ENCODE peak calls at places on chromosomes 16 and 17, in five cellular contexts. U is fibroblast of mammary gland; L is thoracic aorta; R is heart right ventricle; X is CD8-positive, alpha-beta T cell. H is an unnamed sample.

GRCh38 chr16:35506018-35506897 is 2046.8 kb downstream of the TP53TG3F start:
- DNase-seq in U (no peak), L (no peak), R (no peak), X (no peak), H (no peak)

GRCh38 chr17:3994221-3994576 is 30.0 kb upstream of the ATP2A3 start:
- DNase-seq in U (no peak), L (no peak), R (no peak), X (no peak), H (no peak)

GRCh38 chr16:89369266-89369895 is 121.0 kb downstream of the ANKRD11 start:
- DNase-seq in U (no peak), L (no peak), R (no peak), X (no peak), H (no peak)

GRCh38 chr17:55433629-55434422 is 12.2 kb upstream of the MMD start:
- DNase-seq in U (peak), L (no peak), R (no peak), X (no peak), H (no peak)

GRCh38 chr16:11948819-11949218 is 7.0 kb upstream of the NPIPB2 start:
- DNase-seq in U (no peak), L (no peak), R (no peak), X (no peak), H (no peak)

GRCh38 chr17:73749906-73750305 is 105.7 kb upstream of the SDK2 start:
- DNase-seq in U (no peak), L (no peak), R (no peak), X (no peak), H (no peak)

GRCh38 chr17:50375858-50376538 is 3.0 kb downstream of the EME1 start:
- DNase-seq in U (no peak), L (no peak), R (no peak), X (no peak), H (no peak)

GRCh38 chr16:3722508-3722907 is 5.2 kb upstream of the TRAP1 start:
- DNase-seq in U (no peak), L (no peak), R (no peak), X (no peak), H (no peak)

GRCh38 chr16:11249233-11250061 is 6.6 kb downstream of the SOCS1 start:
- DNase-seq in U (no peak), L (no peak), R (no peak), X (no peak), H (no peak)

GRCh38 chr16:54090602-54091001 is 196.0 kb downstream of the IRX3 start:
- DNase-seq in U (no peak), L (no peak), R (no peak), X (no peak), H (no peak)

GRCh38 chr16:81703177-81704155 is 75.6 kb upstream of the PLCG2 start:
- DNase-seq in U (peak), L (no peak), R (no peak), X (no peak), H (no peak)

GRCh38 chr17:63023049-63023448 is 57.0 kb downstream of the TANC2 start:
- DNase-seq in U (no peak), L (no peak), R (no peak), X (no peak), H (no peak)
- TF ChIP-seq CTCF in U (no peak), L (no peak), R (no peak), X (no peak), H (no peak)

DNA sequence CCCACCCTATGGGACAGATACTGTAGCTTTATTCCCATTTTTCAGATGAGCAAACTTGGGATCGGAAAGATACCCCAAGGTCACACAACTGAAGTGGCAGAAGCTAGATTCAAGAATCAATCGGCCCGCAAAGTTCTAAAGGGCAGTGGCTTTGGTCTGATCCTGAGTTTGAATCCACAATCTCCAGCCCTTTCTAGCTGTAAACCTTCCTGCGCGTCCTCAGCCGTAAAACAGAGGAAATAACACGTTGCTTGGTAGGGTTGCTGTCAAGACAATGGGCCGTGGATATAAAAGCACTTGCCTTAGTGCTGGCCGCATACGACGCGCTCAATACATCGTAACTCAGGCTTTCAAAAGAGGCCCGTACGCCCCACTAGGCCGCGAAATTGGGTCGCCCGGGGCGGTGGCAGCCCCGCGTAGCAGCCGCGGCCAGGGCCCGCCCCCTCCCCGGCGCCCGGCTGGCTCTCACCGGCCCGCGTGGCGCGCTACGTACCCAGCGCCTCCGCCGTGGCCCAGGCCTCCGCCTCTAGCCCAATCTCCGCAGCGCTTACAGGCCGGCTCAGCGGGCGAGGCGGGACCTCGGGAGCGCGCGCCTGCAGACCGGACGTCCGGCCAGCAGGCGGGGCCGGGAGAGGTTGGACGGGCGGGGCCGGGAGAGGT is at the start of gene DCAKD:
- DNase-seq in U (peak), L (peak), R (peak), X (peak), H (peak)
- TF ChIP-seq CTCF in U (no peak), L (peak), R (peak), X (no peak), H (no peak)

GRCh38 chr17:5182597-5183409 is 8.9 kb downstream of the ZNF594 start:
- DNase-seq in U (no peak), L (no peak), R (no peak), X (no peak), H (no peak)
- TF ChIP-seq CTCF in U (no peak), L (no peak), R (no peak), X (no peak), H (no peak)

GRCh38 chr16:31893824-31894223 is 20.2 kb downstream of the ZNF267 start:
- DNase-seq in U (no peak), L (no peak), R (no peak), X (no peak), H (no peak)

GRCh38 chr16:31886227-31886626 is 12.6 kb downstream of the ZNF267 start:
- DNase-seq in U (no peak), L (no peak), R (no peak), X (no peak), H (no peak)

GRCh38 chr16:31888735-31889134 is 15.1 kb downstream of the ZNF267 start:
- DNase-seq in U (no peak), L (no peak), R (no peak), X (no peak), H (no peak)
- TF ChIP-seq CTCF in U (no peak), L (no peak), R (no peak), X (no peak), H (no peak)

GRCh38 chr16:53018834-53019416 is 33.8 kb downstream of the CHD9NB start:
- DNase-seq in U (no peak), L (no peak), R (no peak), X (no peak), H (no peak)

GRCh38 chr16:53014287-53014686 is 38.4 kb downstream of the CHD9NB start:
- DNase-seq in U (no peak), L (no peak), R (no peak), X (no peak), H (no peak)
- TF ChIP-seq CTCF in U (no peak), L (no peak), R (no peak), X (no peak), H (no peak)

DNA sequence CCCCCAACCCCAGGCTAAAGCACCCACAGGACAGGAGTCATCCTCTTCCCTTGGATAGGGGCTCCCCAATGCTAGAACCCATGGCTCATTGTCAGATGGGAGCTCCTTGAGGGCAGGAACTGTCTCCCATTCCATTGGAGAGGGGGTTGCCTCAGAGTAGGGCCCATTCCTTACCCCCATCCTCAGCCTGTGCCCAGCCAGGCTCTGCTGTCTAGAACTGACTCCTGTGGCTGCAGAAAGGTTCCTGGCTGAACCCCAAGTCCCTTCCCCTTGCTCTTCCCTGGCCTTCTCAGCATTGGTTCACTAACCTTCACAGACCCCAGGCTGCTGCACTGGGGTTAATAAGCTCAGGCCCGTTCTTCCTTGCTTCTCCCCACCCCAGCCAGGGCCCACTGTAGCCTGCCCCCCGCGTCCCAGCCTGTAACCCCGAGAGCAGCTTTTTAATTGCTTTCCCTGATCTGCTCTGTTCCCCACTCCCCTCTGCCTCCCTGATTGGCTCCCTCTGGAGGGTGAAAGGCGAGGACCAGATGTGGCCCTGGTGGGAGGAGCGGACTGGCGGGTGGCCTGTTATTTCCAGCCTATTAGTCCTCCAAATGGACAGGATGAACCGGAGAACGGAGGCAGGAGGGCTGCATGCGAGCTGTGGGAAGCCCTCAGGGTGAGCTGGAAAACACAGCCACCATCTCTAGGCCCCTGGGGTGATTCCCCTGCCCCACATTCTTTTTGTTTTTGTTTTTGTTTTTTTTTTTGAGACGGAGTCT is 6.0 kb upstream of the GFAP start:
- DNase-seq in U (peak), L (no peak), R (no peak), X (no peak), H (no peak)
- TF ChIP-seq CTCF in U (no peak), L (no peak), R (no peak), X (no peak), H (no peak)

DNA sequence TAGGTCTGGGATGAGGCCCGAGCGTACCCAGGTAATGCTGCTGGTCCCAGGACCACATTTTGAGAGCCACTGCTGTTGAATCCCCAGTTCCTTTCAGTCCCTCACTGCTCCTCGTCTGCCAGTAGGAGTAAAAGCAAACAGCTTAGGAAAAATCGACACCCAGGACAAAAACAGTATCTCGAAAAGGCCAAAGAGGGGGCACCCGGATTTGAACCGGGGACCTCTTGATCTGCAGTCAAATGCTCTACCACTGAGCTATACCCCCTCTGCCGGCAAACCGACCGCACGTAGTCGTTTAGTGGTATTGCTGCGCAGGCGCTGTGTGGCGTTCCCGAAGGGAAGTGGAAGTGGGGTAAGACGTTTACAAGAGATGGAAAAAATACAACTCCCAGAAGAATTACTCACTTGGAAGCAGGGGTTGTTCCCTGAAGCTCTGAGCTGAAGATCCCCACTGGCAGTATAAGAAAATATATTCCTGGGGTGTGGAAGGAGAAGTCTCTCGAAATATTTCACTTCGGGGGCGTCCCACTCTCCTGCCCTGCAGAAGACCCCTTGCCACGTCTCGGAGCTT is 2.2 kb upstream of the PLXDC1 start:
- DNase-seq in U (peak), L (peak), R (peak), X (peak), H (peak)
- TF ChIP-seq CTCF in U (peak), L (no peak), R (peak), X (no peak), H (no peak)

H was measured in natural killer cell.